ENCODE peak calls at places on chromosomes 2 and 18, in four cellular contexts. One of them, this sample, is unnamed.

GRCh38 chr2:74553892-74554820 is at the start of the genes DOK1 and LOXL3:
- DNase-seq in prostate gland: peak
- DNase-seq in stomach: peak
- DNase-seq in cardiac muscle cell: peak
- DNase-seq in this sample: peak

GRCh38 chr2:121634354-121635307 is 14.6 kb downstream of the CLASP1 start:
- DNase-seq in cardiac muscle cell: no peak
- DNase-seq in prostate gland: peak
- DNase-seq in stomach: no peak
- DNase-seq in this sample: no peak

GRCh38 chr2:148046802-148047201 is 25.9 kb downstream of the MBD5 start:
- DNase-seq in cardiac muscle cell: no peak
- DNase-seq in prostate gland: no peak
- DNase-seq in stomach: no peak
- DNase-seq in this sample: no peak

GRCh38 chr2:47641366-47641765 is 141.6 kb upstream of the MSH6 start:
- DNase-seq in stomach: no peak
- DNase-seq in prostate gland: no peak
- DNase-seq in cardiac muscle cell: no peak
- DNase-seq in this sample: no peak

GRCh38 chr18:14747513-14748474 is at the start of gene ANKRD30B:
- DNase-seq in prostate gland: no peak
- DNase-seq in cardiac muscle cell: no peak
- DNase-seq in stomach: no peak
- DNase-seq in this sample: no peak

GRCh38 chr2:196750977-196751631 is 48.4 kb downstream of the GTF3C3 start:
- DNase-seq in prostate gland: peak
- DNase-seq in cardiac muscle cell: peak
- DNase-seq in stomach: peak
- DNase-seq in this sample: peak

GRCh38 chr2:208064220-208064951 is 39.1 kb upstream of the PLEKHM3 start:
- DNase-seq in prostate gland: no peak
- DNase-seq in cardiac muscle cell: peak
- DNase-seq in stomach: no peak
- DNase-seq in this sample: no peak

GRCh38 chr2:160510617-160511016 is 17.0 kb upstream of the RBMS1 start:
- DNase-seq in cardiac muscle cell: peak
- DNase-seq in stomach: no peak
- DNase-seq in prostate gland: no peak
- DNase-seq in this sample: no peak

GRCh38 chr2:109295070-109295780 is 166.2 kb downstream of the SH3RF3 start:
- DNase-seq in cardiac muscle cell: no peak
- DNase-seq in stomach: no peak
- DNase-seq in prostate gland: no peak
- DNase-seq in this sample: no peak

GRCh38 chr2:161239416-161240109 is 68.7 kb upstream of the PSMD14 start:
- DNase-seq in stomach: no peak
- DNase-seq in cardiac muscle cell: no peak
- DNase-seq in prostate gland: no peak
- DNase-seq in this sample: no peak

GRCh38 chr18:42641996-42642395 is 473.5 kb downstream of the RIT2 start:
- DNase-seq in cardiac muscle cell: no peak
- DNase-seq in prostate gland: no peak
- DNase-seq in stomach: no peak
- DNase-seq in this sample: no peak

GRCh38 chr2:68411397-68412126 is 46.5 kb downstream of the PLEK start:
- DNase-seq in prostate gland: no peak
- DNase-seq in stomach: no peak
- DNase-seq in cardiac muscle cell: no peak
- DNase-seq in this sample: no peak

GRCh38 chr2:160910681-160911080 is 249.5 kb upstream of the TANK start:
- DNase-seq in cardiac muscle cell: peak
- DNase-seq in prostate gland: no peak
- DNase-seq in stomach: no peak
- DNase-seq in this sample: no peak

GRCh38 chr18:26978812-26979341 is 113.4 kb upstream of the AQP4 start:
- DNase-seq in prostate gland: no peak
- DNase-seq in stomach: no peak
- DNase-seq in cardiac muscle cell: no peak
- DNase-seq in this sample: no peak

GRCh38 chr2:218010116-218010837 is 7.5 kb upstream of the TNS1 start:
- DNase-seq in cardiac muscle cell: peak
- DNase-seq in stomach: peak
- DNase-seq in prostate gland: peak
- DNase-seq in this sample: peak

GRCh38 chr18:65735166-65735565 is 15.6 kb upstream of the CDH7 start:
- DNase-seq in stomach: no peak
- DNase-seq in prostate gland: no peak
- DNase-seq in cardiac muscle cell: no peak
- DNase-seq in this sample: no peak

GRCh38 chr2:234257859-234258561 is 207.5 kb downstream of the SPP2 start:
- DNase-seq in stomach: peak
- DNase-seq in cardiac muscle cell: peak
- DNase-seq in prostate gland: peak
- DNase-seq in this sample: peak

GRCh38 chr2:111705711-111706323 is 178.2 kb downstream of the ANAPC1 start:
- DNase-seq in cardiac muscle cell: peak
- DNase-seq in prostate gland: no peak
- DNase-seq in stomach: no peak
- DNase-seq in this sample: peak

GRCh38 chr2:68726608-68727367 is 7.8 kb upstream of the ARHGAP25 start:
- DNase-seq in prostate gland: no peak
- DNase-seq in stomach: peak
- DNase-seq in cardiac muscle cell: peak
- DNase-seq in this sample: peak

GRCh38 chr2:14751581-14751980 is 119.1 kb downstream of the LRATD1 start:
- DNase-seq in stomach: no peak
- DNase-seq in prostate gland: no peak
- DNase-seq in cardiac muscle cell: no peak
- DNase-seq in this sample: no peak

DNA sequence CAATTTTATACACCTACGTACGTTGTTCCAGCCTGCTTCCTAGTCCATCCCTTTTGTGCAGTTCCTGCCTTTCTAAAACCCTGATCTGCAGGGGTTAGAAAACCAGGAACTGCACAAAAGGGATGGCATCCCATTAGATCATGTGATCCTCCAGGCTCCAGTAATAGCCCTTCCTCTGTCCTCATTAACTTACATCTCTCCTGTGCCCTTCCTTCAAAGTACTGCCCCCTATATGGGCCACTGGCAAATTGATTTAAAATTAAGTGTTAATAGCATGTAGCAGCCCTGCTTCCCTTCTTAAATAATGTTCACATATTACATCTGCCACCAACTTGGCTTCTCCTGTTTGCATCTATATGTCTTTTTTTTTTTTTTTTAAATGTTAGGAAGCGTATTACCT is 61.3 kb upstream of the NXPH2 start:
- DNase-seq in cardiac muscle cell: no peak
- DNase-seq in prostate gland: no peak
- DNase-seq in stomach: no peak
- DNase-seq in this sample: no peak
- H3K4me3 ChIP-seq in cardiac muscle cell: no peak
- H3K4me3 ChIP-seq in prostate gland: no peak
- H3K4me3 ChIP-seq in stomach: no peak
- H3K4me3 ChIP-seq in this sample: no peak

DNA sequence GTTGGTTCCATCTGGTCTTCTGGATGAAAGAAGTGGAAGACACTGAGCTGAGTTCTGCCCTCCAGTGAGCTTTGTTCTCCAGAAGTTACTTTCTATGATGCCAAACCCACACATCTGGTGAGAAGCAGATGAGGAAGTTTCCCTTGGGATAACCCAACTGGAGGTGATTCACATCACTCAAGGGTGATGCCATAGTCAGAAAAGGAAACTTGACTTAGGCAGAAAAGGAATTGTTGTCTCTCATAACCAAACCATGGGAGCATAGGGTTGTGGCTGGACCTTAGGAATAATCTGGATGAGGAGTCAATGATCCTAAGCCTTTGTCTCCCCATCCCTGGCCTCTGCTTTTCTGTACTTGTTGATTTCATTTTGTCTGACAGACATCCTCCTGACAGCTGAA is 43.7 kb downstream of the CDC42EP3 start:
- DNase-seq in stomach: no peak
- DNase-seq in prostate gland: no peak
- DNase-seq in cardiac muscle cell: no peak
- DNase-seq in this sample: no peak
- H3K4me3 ChIP-seq in stomach: no peak
- H3K4me3 ChIP-seq in prostate gland: no peak
- H3K4me3 ChIP-seq in cardiac muscle cell: no peak
- H3K4me3 ChIP-seq in this sample: no peak

DNA sequence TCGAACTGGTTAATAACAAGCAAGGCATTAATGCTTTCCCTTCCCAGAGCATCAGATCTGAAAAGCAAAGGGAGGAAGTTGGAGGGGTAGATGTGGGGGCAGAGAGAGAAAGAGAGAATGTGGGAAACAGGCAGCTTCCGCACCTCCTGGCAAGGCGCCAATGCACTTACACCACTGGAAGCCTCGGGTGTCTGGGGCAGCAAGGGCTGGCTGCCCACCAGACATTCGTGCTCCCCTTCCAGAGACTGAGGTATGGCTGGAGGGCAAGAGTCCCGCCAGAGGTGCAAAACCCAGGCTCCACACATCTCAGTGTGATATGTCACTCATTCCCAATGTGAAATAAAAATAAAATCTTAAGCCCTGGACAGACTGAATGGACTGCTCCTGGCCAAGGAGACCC is 46.4 kb downstream of the TEX51 start:
- DNase-seq in prostate gland: no peak
- DNase-seq in cardiac muscle cell: peak
- DNase-seq in stomach: no peak
- DNase-seq in this sample: no peak
- H3K4me3 ChIP-seq in prostate gland: no peak
- H3K4me3 ChIP-seq in cardiac muscle cell: no peak
- H3K4me3 ChIP-seq in stomach: no peak
- H3K4me3 ChIP-seq in this sample: no peak

DNA sequence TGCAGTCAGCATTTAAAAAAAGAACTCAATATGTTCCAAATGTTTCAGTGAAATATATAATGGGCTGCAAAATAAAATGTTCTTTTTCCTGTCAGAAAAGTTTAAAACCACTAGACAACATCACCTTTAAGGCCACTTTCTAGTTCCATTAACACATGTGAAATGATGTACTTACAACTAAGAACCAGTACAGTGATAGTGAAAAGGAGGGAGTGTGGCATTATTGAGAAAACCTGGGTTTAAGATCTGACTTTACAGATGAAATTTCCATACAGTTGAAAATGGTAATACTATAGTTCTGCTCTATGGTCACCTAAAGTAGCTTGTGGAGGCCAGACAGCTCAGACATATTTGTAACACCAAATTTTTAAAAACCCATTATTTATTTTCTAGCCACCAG is 14.7 kb downstream of the MEX3C start:
- DNase-seq in stomach: no peak
- DNase-seq in prostate gland: no peak
- DNase-seq in cardiac muscle cell: no peak
- DNase-seq in this sample: no peak
- H3K4me3 ChIP-seq in stomach: no peak
- H3K4me3 ChIP-seq in prostate gland: no peak
- H3K4me3 ChIP-seq in cardiac muscle cell: no peak
- H3K4me3 ChIP-seq in this sample: no peak

GRCh38 chr2:129443235-129443884 is 536.1 kb upstream of the RAB6C start:
- DNase-seq in cardiac muscle cell: no peak
- DNase-seq in prostate gland: no peak
- DNase-seq in stomach: no peak
- DNase-seq in this sample: no peak
- H3K4me3 ChIP-seq in cardiac muscle cell: no peak
- H3K4me3 ChIP-seq in prostate gland: no peak
- H3K4me3 ChIP-seq in stomach: no peak
- H3K4me3 ChIP-seq in this sample: no peak

GRCh38 chr2:197873293-197873701 is 68.9 kb downstream of the PLCL1 start:
- DNase-seq in stomach: no peak
- DNase-seq in cardiac muscle cell: peak
- DNase-seq in prostate gland: no peak
- DNase-seq in this sample: no peak
- H3K4me3 ChIP-seq in stomach: no peak
- H3K4me3 ChIP-seq in cardiac muscle cell: no peak
- H3K4me3 ChIP-seq in prostate gland: no peak
- H3K4me3 ChIP-seq in this sample: no peak

This sample was measured in transverse colon.